ENCODE peak calls at places on chromosome 2, in six cellular contexts. J is AG09319; A is fibroblast of lung; I is stimulated activated CD8-positive, alpha-beta memory T cell treated with anti-CD3 and anti-CD28 coated beads, Interleukin-7, amount 100 ng/mL, for 24 hours; W is CD4-positive, alpha-beta T cell; Y is left cardiac atrium. D is an unnamed sample.

GRCh38 chr2:29293830-29294438 is 178.7 kb downstream of the CLIP4 start:
- DNase-seq in J (no peak), A (peak), I (no peak), W (no peak), Y (no peak), D (peak)

GRCh38 chr2:85531585-85531984 is 7.4 kb upstream of the MAT2A start:
- DNase-seq in J (no peak), A (no peak), I (no peak), W (no peak), Y (no peak), D (no peak)

GRCh38 chr2:227106845-227107759 is 56.9 kb downstream of the COL4A4 start:
- DNase-seq in J (peak), A (peak), I (no peak), W (no peak), Y (no peak), D (peak)

GRCh38 chr2:239956818-239957261 is 68.3 kb downstream of the NDUFA10 start:
- DNase-seq in J (no peak), A (no peak), I (no peak), W (no peak), Y (peak), D (no peak)

GRCh38 chr2:138718405-138718804 is 61.8 kb downstream of the NXPH2 start:
- DNase-seq in J (no peak), A (no peak), I (no peak), W (no peak), Y (no peak), D (no peak)

GRCh38 chr2:240701736-240702639 is 10.3 kb downstream of the AQP12A start:
- DNase-seq in J (no peak), A (no peak), I (no peak), W (no peak), Y (peak), D (no peak)

GRCh38 chr2:99031991-99032390 is 96.0 kb upstream of the CRACDL start:
- DNase-seq in J (no peak), A (no peak), I (no peak), W (no peak), Y (no peak), D (no peak)

GRCh38 chr2:2184549-2185249 is 146.4 kb downstream of the MYT1L start:
- DNase-seq in J (no peak), A (no peak), I (no peak), W (no peak), Y (no peak), D (no peak)

GRCh38 chr2:71602581-71602980 is 149.2 kb downstream of the DYSF start:
- DNase-seq in J (no peak), A (no peak), I (no peak), W (no peak), Y (peak), D (no peak)

D was measured in AG20443.